ENCODE peak calls at places on chromosomes 11 and 22, in five cellular contexts. D is lung microvascular endothelial cell, I is T-helper 9 cell, P is A549, Q is astrocyte of the spinal cord. Z is an unnamed sample.

GRCh38 chr11:78300108-78300507 is 111.4 kb downstream of the USP35 start:
- DNase-seq in Q (no peak), D (no peak), P (no peak), I (no peak), Z (no peak)

GRCh38 chr11:117573326-117573725 is 223.7 kb downstream of the DSCAML1 start:
- DNase-seq in D (no peak), P (no peak), Q (no peak), I (no peak), Z (no peak)

GRCh38 chr11:2348986-2349385 is 28.1 kb upstream of the CD81 start:
- DNase-seq in Q (peak), P (no peak), I (no peak), D (no peak), Z (no peak)

GRCh38 chr11:59755701-59756495 is 722 bp downstream of the STX3 start:
- DNase-seq in Q (peak), I (peak), D (peak), P (peak), Z (peak)

GRCh38 chr11:102260241-102260640 is 57.0 kb upstream of the BIRC3 start:
- DNase-seq in P (no peak), I (no peak), D (no peak), Q (peak), Z (peak)

GRCh38 chr22:19875531-19876313 is 21.0 kb upstream of the GNB1L start:
- DNase-seq in Q (peak), I (no peak), P (no peak), D (no peak), Z (no peak)

GRCh38 chr22:45120440-45120839 is 43.3 kb upstream of the NUP50 start:
- DNase-seq in P (no peak), Q (no peak), D (no peak), I (no peak), Z (no peak)

GRCh38 chr11:44307340-44308099 is 2.4 kb downstream of the ALX4 start:
- DNase-seq in Q (no peak), P (no peak), D (no peak), I (no peak), Z (no peak)

GRCh38 chr11:72745511-72745910 is 6.7 kb downstream of the ARAP1 start:
- DNase-seq in P (no peak), I (no peak), D (no peak), Q (no peak), Z (no peak)

GRCh38 chr11:61080986-61081590 is 21.2 kb upstream of the CD5 start:
- DNase-seq in Q (no peak), D (no peak), I (no peak), P (no peak), Z (no peak)

GRCh38 chr11:86292912-86293606 is 9.0 kb upstream of the HIKESHI start:
- DNase-seq in I (no peak), D (no peak), Q (no peak), P (no peak), Z (no peak)

GRCh38 chr11:91773090-91773489 is 451.5 kb upstream of the FAT3 start:
- DNase-seq in Q (no peak), D (no peak), I (no peak), P (peak), Z (no peak)

GRCh38 chr11:13884159-13884799 is 78.2 kb upstream of the SPON1 start:
- DNase-seq in Q (peak), D (no peak), P (no peak), I (no peak), Z (no peak)

GRCh38 chr11:75173336-75173735 is 22.4 kb downstream of the SLCO2B1 start:
- DNase-seq in I (no peak), Q (no peak), P (no peak), D (no peak), Z (no peak)

GRCh38 chr11:61353109-61354067 is 8.3 kb downstream of the CYB561A3 start:
- DNase-seq in D (no peak), P (no peak), Q (no peak), I (no peak), Z (no peak)

GRCh38 chr22:39528080-39528661 is 4.4 kb downstream of the RPS19BP1 start:
- DNase-seq in I (no peak), D (no peak), P (no peak), Q (no peak), Z (no peak)

Z was measured in iPS-NIHi11.